ENCODE peak calls at places on chromosomes 13 and 19, in four cellular contexts. One of them, this sample, is unnamed.

GRCh38 chr19:44813331-44814131 is 4.6 kb downstream of the BCAM start:
- DNase-seq in adrenal gland: no peak
- DNase-seq in endothelial cell of umbilical vein: no peak
- DNase-seq in body of pancreas: no peak
- DNase-seq in this sample: no peak

GRCh38 chr19:11091343-11092153 is 2.3 kb downstream of the LDLR start:
- DNase-seq in adrenal gland: peak
- DNase-seq in endothelial cell of umbilical vein: peak
- DNase-seq in body of pancreas: peak
- DNase-seq in this sample: peak

GRCh38 chr19:19230505-19230904 is 18.7 kb downstream of the NCAN start:
- DNase-seq in adrenal gland: no peak
- DNase-seq in endothelial cell of umbilical vein: no peak
- DNase-seq in body of pancreas: no peak
- DNase-seq in this sample: no peak

GRCh38 chr13:66425741-66426140 is 804.4 kb downstream of the PCDH9 start:
- DNase-seq in adrenal gland: no peak
- DNase-seq in endothelial cell of umbilical vein: no peak
- DNase-seq in body of pancreas: no peak
- DNase-seq in this sample: no peak

GRCh38 chr13:106284358-106284757 is 251.1 kb downstream of the EFNB2 start:
- DNase-seq in adrenal gland: no peak
- DNase-seq in endothelial cell of umbilical vein: peak
- DNase-seq in body of pancreas: no peak
- DNase-seq in this sample: no peak

GRCh38 chr13:35475960-35476943 is at the start of gene MAB21L1:
- DNase-seq in adrenal gland: no peak
- DNase-seq in endothelial cell of umbilical vein: peak
- DNase-seq in body of pancreas: no peak
- DNase-seq in this sample: no peak

GRCh38 chr13:112128052-112128610 is 61.2 kb downstream of the SOX1 start:
- DNase-seq in adrenal gland: no peak
- DNase-seq in endothelial cell of umbilical vein: no peak
- DNase-seq in body of pancreas: no peak
- DNase-seq in this sample: no peak

GRCh38 chr13:112510002-112510780 is 77.8 kb downstream of the TUBGCP3 start:
- DNase-seq in adrenal gland: peak
- DNase-seq in endothelial cell of umbilical vein: peak
- DNase-seq in body of pancreas: no peak
- DNase-seq in this sample: no peak

GRCh38 chr13:114151565-114152284 is 19.3 kb upstream of the RASA3 start:
- DNase-seq in adrenal gland: no peak
- DNase-seq in endothelial cell of umbilical vein: no peak
- DNase-seq in body of pancreas: peak
- DNase-seq in this sample: peak

GRCh38 chr13:36736119-36736726 is 62.4 kb downstream of the SERTM1 start:
- DNase-seq in adrenal gland: peak
- DNase-seq in endothelial cell of umbilical vein: peak
- DNase-seq in body of pancreas: peak
- DNase-seq in this sample: no peak

GRCh38 chr19:43976732-43977131 is 7.3 kb upstream of the ZNF155 start:
- DNase-seq in adrenal gland: no peak
- DNase-seq in endothelial cell of umbilical vein: no peak
- DNase-seq in body of pancreas: no peak
- DNase-seq in this sample: no peak

GRCh38 chr19:872266-872951 is 12.9 kb downstream of the CFD start:
- DNase-seq in adrenal gland: peak
- DNase-seq in endothelial cell of umbilical vein: peak
- DNase-seq in body of pancreas: no peak
- DNase-seq in this sample: peak

GRCh38 chr13:111948811-111949210 is 118.1 kb upstream of the SOX1 start:
- DNase-seq in adrenal gland: no peak
- DNase-seq in endothelial cell of umbilical vein: no peak
- DNase-seq in body of pancreas: no peak
- DNase-seq in this sample: no peak

GRCh38 chr19:55161571-55162322 is 4.2 kb upstream of the TNNI3 start:
- DNase-seq in adrenal gland: no peak
- DNase-seq in endothelial cell of umbilical vein: no peak
- DNase-seq in body of pancreas: no peak
- DNase-seq in this sample: no peak

GRCh38 chr13:77571956-77572355 is 36.5 kb downstream of the SCEL start:
- DNase-seq in adrenal gland: no peak
- DNase-seq in endothelial cell of umbilical vein: no peak
- DNase-seq in body of pancreas: no peak
- DNase-seq in this sample: no peak

GRCh38 chr19:30792561-30793505 is 420.6 kb downstream of the ZNF536 start:
- DNase-seq in adrenal gland: no peak
- DNase-seq in endothelial cell of umbilical vein: no peak
- DNase-seq in body of pancreas: no peak
- DNase-seq in this sample: peak

GRCh38 chr13:44142911-44143665 is 230.5 kb upstream of the SERP2 start:
- DNase-seq in adrenal gland: no peak
- DNase-seq in endothelial cell of umbilical vein: peak
- DNase-seq in body of pancreas: no peak
- DNase-seq in this sample: no peak

GRCh38 chr13:40528881-40529280 is 137.6 kb downstream of the FOXO1 start:
- DNase-seq in adrenal gland: no peak
- DNase-seq in endothelial cell of umbilical vein: no peak
- DNase-seq in body of pancreas: no peak
- DNase-seq in this sample: no peak

GRCh38 chr13:80314711-80315505 is 26.0 kb downstream of the SPRY2 start:
- DNase-seq in adrenal gland: no peak
- DNase-seq in endothelial cell of umbilical vein: no peak
- DNase-seq in body of pancreas: no peak
- DNase-seq in this sample: no peak

GRCh38 chr13:41608111-41608510 is 150.8 kb downstream of the RGCC start:
- DNase-seq in adrenal gland: no peak
- DNase-seq in endothelial cell of umbilical vein: no peak
- DNase-seq in body of pancreas: no peak
- DNase-seq in this sample: no peak

GRCh38 chr13:98650376-98651107 is 73.6 kb upstream of the STK24 start:
- DNase-seq in adrenal gland: no peak
- DNase-seq in endothelial cell of umbilical vein: no peak
- DNase-seq in body of pancreas: peak
- DNase-seq in this sample: peak

GRCh38 chr19:3496392-3497273 is 3.8 kb downstream of the DOHH start:
- DNase-seq in adrenal gland: no peak
- DNase-seq in endothelial cell of umbilical vein: no peak
- DNase-seq in body of pancreas: no peak
- DNase-seq in this sample: no peak

GRCh38 chr13:26707122-26708006 is 53.2 kb downstream of the GPR12 start:
- DNase-seq in adrenal gland: peak
- DNase-seq in endothelial cell of umbilical vein: peak
- DNase-seq in body of pancreas: no peak
- DNase-seq in this sample: no peak

GRCh38 chr19:49094505-49095482 is 9.5 kb downstream of the SNRNP70 start:
- DNase-seq in adrenal gland: no peak
- DNase-seq in endothelial cell of umbilical vein: no peak
- DNase-seq in body of pancreas: no peak
- DNase-seq in this sample: no peak

GRCh38 chr13:44819762-44820161 is 169.5 kb downstream of the NUFIP1 start:
- DNase-seq in adrenal gland: no peak
- DNase-seq in endothelial cell of umbilical vein: no peak
- DNase-seq in body of pancreas: no peak
- DNase-seq in this sample: no peak

GRCh38 chr19:2191456-2191931 is 27.8 kb downstream of the DOT1L start:
- DNase-seq in adrenal gland: no peak
- DNase-seq in endothelial cell of umbilical vein: no peak
- DNase-seq in body of pancreas: no peak
- DNase-seq in this sample: no peak

GRCh38 chr13:93151277-93151676 is 75.3 kb upstream of the GPC6 start:
- DNase-seq in adrenal gland: no peak
- DNase-seq in endothelial cell of umbilical vein: no peak
- DNase-seq in body of pancreas: no peak
- DNase-seq in this sample: no peak

GRCh38 chr19:1858412-1859081 is 4.8 kb downstream of the KLF16 start:
- DNase-seq in adrenal gland: no peak
- DNase-seq in endothelial cell of umbilical vein: no peak
- DNase-seq in body of pancreas: no peak
- DNase-seq in this sample: peak

GRCh38 chr13:44243198-44243852 is 130.3 kb upstream of the SERP2 start:
- DNase-seq in adrenal gland: peak
- DNase-seq in endothelial cell of umbilical vein: peak
- DNase-seq in body of pancreas: no peak
- DNase-seq in this sample: no peak

GRCh38 chr13:108983273-108983672 is 353.9 kb downstream of the MYO16 start:
- DNase-seq in adrenal gland: no peak
- DNase-seq in endothelial cell of umbilical vein: no peak
- DNase-seq in body of pancreas: no peak
- DNase-seq in this sample: no peak

GRCh38 chr19:8137425-8137824 is 12.0 kb downstream of the FBN3 start:
- DNase-seq in adrenal gland: no peak
- DNase-seq in endothelial cell of umbilical vein: no peak
- DNase-seq in body of pancreas: no peak
- DNase-seq in this sample: no peak

GRCh38 chr13:51797664-51798488 is 6.1 kb downstream of the DHRS12 start:
- DNase-seq in adrenal gland: peak
- DNase-seq in endothelial cell of umbilical vein: peak
- DNase-seq in body of pancreas: peak
- DNase-seq in this sample: no peak

GRCh38 chr19:21786931-21787330 is 19.6 kb upstream of the ZNF100 start:
- DNase-seq in adrenal gland: no peak
- DNase-seq in endothelial cell of umbilical vein: no peak
- DNase-seq in body of pancreas: no peak
- DNase-seq in this sample: no peak

GRCh38 chr13:51479199-51479523 is 26.3 kb upstream of the INTS6 start:
- DNase-seq in adrenal gland: no peak
- DNase-seq in endothelial cell of umbilical vein: peak
- DNase-seq in body of pancreas: no peak
- DNase-seq in this sample: no peak

GRCh38 chr19:305240-306150 is 14.3 kb upstream of the PLPP2 start:
- DNase-seq in adrenal gland: no peak
- DNase-seq in endothelial cell of umbilical vein: no peak
- DNase-seq in body of pancreas: no peak
- DNase-seq in this sample: no peak

GRCh38 chr19:6587093-6587820 is 3.7 kb downstream of the CD70 start:
- DNase-seq in adrenal gland: no peak
- DNase-seq in endothelial cell of umbilical vein: no peak
- DNase-seq in body of pancreas: no peak
- DNase-seq in this sample: peak

GRCh38 chr19:48596679-48597465 is 9.7 kb upstream of the SPACA4 start:
- DNase-seq in adrenal gland: no peak
- DNase-seq in endothelial cell of umbilical vein: no peak
- DNase-seq in body of pancreas: no peak
- DNase-seq in this sample: no peak

GRCh38 chr19:7636691-7637373 is at the start of gene STXBP2:
- DNase-seq in adrenal gland: peak
- DNase-seq in endothelial cell of umbilical vein: peak
- DNase-seq in body of pancreas: peak
- DNase-seq in this sample: peak

GRCh38 chr13:113562866-113563265 is 21.7 kb upstream of the TFDP1 start:
- DNase-seq in adrenal gland: no peak
- DNase-seq in endothelial cell of umbilical vein: no peak
- DNase-seq in body of pancreas: no peak
- DNase-seq in this sample: no peak

GRCh38 chr19:47421844-47422395 is 2.6 kb upstream of the MEIS3 start:
- DNase-seq in adrenal gland: no peak
- DNase-seq in endothelial cell of umbilical vein: no peak
- DNase-seq in body of pancreas: no peak
- DNase-seq in this sample: no peak
- H3K4me3 ChIP-seq in adrenal gland: no peak
- H3K4me3 ChIP-seq in endothelial cell of umbilical vein: no peak
- H3K4me3 ChIP-seq in body of pancreas: no peak
- H3K4me3 ChIP-seq in this sample: no peak

GRCh38 chr13:24407844-24408243 is 98.5 kb downstream of the C1QTNF9 start:
- DNase-seq in adrenal gland: no peak
- DNase-seq in endothelial cell of umbilical vein: no peak
- DNase-seq in body of pancreas: no peak
- DNase-seq in this sample: no peak
- TF ChIP-seq CTCF in adrenal gland: no peak
- TF ChIP-seq CTCF in endothelial cell of umbilical vein: no peak
- TF ChIP-seq CTCF in body of pancreas: no peak
- TF ChIP-seq CTCF in this sample: no peak

GRCh38 chr19:47492137-47492533 is 8.1 kb upstream of the KPTN start:
- DNase-seq in adrenal gland: no peak
- DNase-seq in endothelial cell of umbilical vein: no peak
- DNase-seq in body of pancreas: no peak
- DNase-seq in this sample: no peak
- TF ChIP-seq POLR2A in adrenal gland: no peak
- TF ChIP-seq POLR2A in endothelial cell of umbilical vein: no peak
- TF ChIP-seq POLR2A in body of pancreas: no peak
- TF ChIP-seq POLR2A in this sample: no peak

GRCh38 chr19:46413262-46414031 is at the start of gene CCDC8:
- DNase-seq in adrenal gland: peak
- DNase-seq in endothelial cell of umbilical vein: no peak
- DNase-seq in body of pancreas: peak
- DNase-seq in this sample: peak
- H3K4me3 ChIP-seq in adrenal gland: peak
- H3K4me3 ChIP-seq in endothelial cell of umbilical vein: no peak
- H3K4me3 ChIP-seq in body of pancreas: peak
- H3K4me3 ChIP-seq in this sample: peak